ENCODE peak calls at places on chromosomes 16 and 17, in seven cellular contexts. One of them, this sample, is unnamed.
A peak's percentile ranks its signal among the peaks of the same experiment; 100 is the strongest.

GRCh38 chr16:576823-577201 is 7.0 kb downstream of the PIGQ start:
- DNase-seq in naive thymus-derived CD4-positive, alpha-beta T cell: no peak
- DNase-seq in AG04450: no peak
- DNase-seq in GM23338: peak; percentile 80
- DNase-seq in esophagus squamous epithelium: no peak
- DNase-seq in colonic mucosa: no peak
- DNase-seq in heart left ventricle: no peak
- DNase-seq in this sample: no peak

GRCh38 chr17:57632294-57632693 is 112.8 kb downstream of the CCDC182 start:
- DNase-seq in esophagus squamous epithelium: no peak
- DNase-seq in colonic mucosa: no peak
- DNase-seq in GM23338: no peak
- DNase-seq in AG04450: no peak
- DNase-seq in naive thymus-derived CD4-positive, alpha-beta T cell: no peak
- DNase-seq in heart left ventricle: no peak
- DNase-seq in this sample: no peak

GRCh38 chr16:89828870-89829629 is 775 bp downstream of the SPIRE2 start:
- DNase-seq in AG04450: no peak
- DNase-seq in naive thymus-derived CD4-positive, alpha-beta T cell: no peak
- DNase-seq in esophagus squamous epithelium: no peak
- DNase-seq in GM23338: peak; percentile 64
- DNase-seq in colonic mucosa: peak; percentile 55
- DNase-seq in heart left ventricle: no peak
- DNase-seq in this sample: no peak

GRCh38 chr16:20846030-20846429 is 39.7 kb downstream of the REXO5 start:
- DNase-seq in colonic mucosa: no peak
- DNase-seq in esophagus squamous epithelium: no peak
- DNase-seq in GM23338: no peak
- DNase-seq in AG04450: no peak
- DNase-seq in naive thymus-derived CD4-positive, alpha-beta T cell: no peak
- DNase-seq in heart left ventricle: peak; percentile 18
- DNase-seq in this sample: no peak

GRCh38 chr16:89523680-89524344 is 15.6 kb downstream of the SPG7 start:
- DNase-seq in naive thymus-derived CD4-positive, alpha-beta T cell: no peak
- DNase-seq in esophagus squamous epithelium: no peak
- DNase-seq in colonic mucosa: no peak
- DNase-seq in AG04450: no peak
- DNase-seq in GM23338: no peak
- DNase-seq in heart left ventricle: peak; percentile 33
- DNase-seq in this sample: no peak

GRCh38 chr17:63474174-63474913 is 2.5 kb upstream of the ACE start:
- DNase-seq in AG04450: no peak
- DNase-seq in heart left ventricle: peak; percentile 76
- DNase-seq in GM23338: no peak
- DNase-seq in colonic mucosa: peak; percentile 34
- DNase-seq in esophagus squamous epithelium: no peak
- DNase-seq in naive thymus-derived CD4-positive, alpha-beta T cell: no peak
- DNase-seq in this sample: no peak

GRCh38 chr16:87496101-87496801 is 3.4 kb upstream of the ZCCHC14 start:
- DNase-seq in colonic mucosa: no peak
- DNase-seq in GM23338: no peak
- DNase-seq in heart left ventricle: no peak
- DNase-seq in naive thymus-derived CD4-positive, alpha-beta T cell: no peak
- DNase-seq in esophagus squamous epithelium: no peak
- DNase-seq in AG04450: no peak
- DNase-seq in this sample: no peak

GRCh38 chr16:85385463-85386331 is 227.4 kb upstream of the GSE1 start:
- DNase-seq in GM23338: no peak
- DNase-seq in heart left ventricle: no peak
- DNase-seq in colonic mucosa: no peak
- DNase-seq in AG04450: no peak
- DNase-seq in esophagus squamous epithelium: no peak
- DNase-seq in naive thymus-derived CD4-positive, alpha-beta T cell: no peak
- DNase-seq in this sample: peak; percentile 16

GRCh38 chr16:24572069-24572468 is 32.7 kb downstream of the RBBP6 start:
- DNase-seq in esophagus squamous epithelium: no peak
- DNase-seq in heart left ventricle: no peak
- DNase-seq in naive thymus-derived CD4-positive, alpha-beta T cell: no peak
- DNase-seq in AG04450: no peak
- DNase-seq in GM23338: no peak
- DNase-seq in colonic mucosa: no peak
- DNase-seq in this sample: no peak

GRCh38 chr16:56923481-56923880 is 8.5 kb upstream of the HERPUD1 start:
- DNase-seq in esophagus squamous epithelium: no peak
- DNase-seq in GM23338: no peak
- DNase-seq in naive thymus-derived CD4-positive, alpha-beta T cell: no peak
- DNase-seq in colonic mucosa: no peak
- DNase-seq in AG04450: no peak
- DNase-seq in heart left ventricle: no peak
- DNase-seq in this sample: peak; percentile 17

GRCh38 chr16:85004587-85005205 is 6.6 kb downstream of the ZDHHC7 start:
- DNase-seq in GM23338: no peak
- DNase-seq in naive thymus-derived CD4-positive, alpha-beta T cell: no peak
- DNase-seq in colonic mucosa: no peak
- DNase-seq in esophagus squamous epithelium: no peak
- DNase-seq in heart left ventricle: no peak
- DNase-seq in AG04450: peak; percentile 88
- DNase-seq in this sample: no peak

GRCh38 chr17:67680445-67681224 is 37.1 kb upstream of the NOL11 start:
- DNase-seq in AG04450: no peak
- DNase-seq in colonic mucosa: no peak
- DNase-seq in heart left ventricle: no peak
- DNase-seq in naive thymus-derived CD4-positive, alpha-beta T cell: no peak
- DNase-seq in GM23338: no peak
- DNase-seq in esophagus squamous epithelium: no peak
- DNase-seq in this sample: no peak

GRCh38 chr17:69828087-69828486 is 246.9 kb upstream of the KCNJ16 start:
- DNase-seq in naive thymus-derived CD4-positive, alpha-beta T cell: no peak
- DNase-seq in colonic mucosa: no peak
- DNase-seq in esophagus squamous epithelium: no peak
- DNase-seq in GM23338: no peak
- DNase-seq in heart left ventricle: peak; percentile 62
- DNase-seq in AG04450: no peak
- DNase-seq in this sample: peak; percentile 39

GRCh38 chr16:84905965-84906460 is 86.2 kb downstream of the CRISPLD2 start:
- DNase-seq in colonic mucosa: no peak
- DNase-seq in heart left ventricle: no peak
- DNase-seq in GM23338: no peak
- DNase-seq in AG04450: no peak
- DNase-seq in naive thymus-derived CD4-positive, alpha-beta T cell: no peak
- DNase-seq in esophagus squamous epithelium: no peak
- DNase-seq in this sample: no peak

GRCh38 chr17:50261051-50261915 is 13.0 kb upstream of the TMEM92 start:
- DNase-seq in colonic mucosa: no peak
- DNase-seq in GM23338: no peak
- DNase-seq in AG04450: no peak
- DNase-seq in esophagus squamous epithelium: no peak
- DNase-seq in naive thymus-derived CD4-positive, alpha-beta T cell: no peak
- DNase-seq in heart left ventricle: no peak
- DNase-seq in this sample: peak; percentile 59

GRCh38 chr16:28307936-28308335 is 15.6 kb downstream of the SBK1 start:
- DNase-seq in GM23338: no peak
- DNase-seq in heart left ventricle: no peak
- DNase-seq in colonic mucosa: no peak
- DNase-seq in naive thymus-derived CD4-positive, alpha-beta T cell: no peak
- DNase-seq in AG04450: no peak
- DNase-seq in esophagus squamous epithelium: no peak
- DNase-seq in this sample: no peak

GRCh38 chr16:27318399-27319256 is 4.9 kb downstream of the IL4R start:
- DNase-seq in esophagus squamous epithelium: no peak
- DNase-seq in colonic mucosa: peak; percentile 47
- DNase-seq in AG04450: no peak
- DNase-seq in heart left ventricle: peak; percentile 56
- DNase-seq in GM23338: no peak
- DNase-seq in naive thymus-derived CD4-positive, alpha-beta T cell: peak; percentile 52
- DNase-seq in this sample: peak; percentile 63

GRCh38 chr17:47224971-47225370 is 15.8 kb downstream of the MYL4 start:
- DNase-seq in GM23338: no peak
- DNase-seq in esophagus squamous epithelium: no peak
- DNase-seq in heart left ventricle: no peak
- DNase-seq in AG04450: no peak
- DNase-seq in naive thymus-derived CD4-positive, alpha-beta T cell: no peak
- DNase-seq in colonic mucosa: no peak
- DNase-seq in this sample: no peak

GRCh38 chr17:41547921-41548843 is 20.1 kb upstream of the KRT19 start:
- DNase-seq in heart left ventricle: peak; percentile 19
- DNase-seq in esophagus squamous epithelium: no peak
- DNase-seq in colonic mucosa: peak; percentile 75
- DNase-seq in AG04450: peak; percentile 89
- DNase-seq in GM23338: no peak
- DNase-seq in naive thymus-derived CD4-positive, alpha-beta T cell: no peak
- DNase-seq in this sample: peak; percentile 94

GRCh38 chr17:10126554-10127493 is 71.6 kb downstream of the GAS7 start:
- DNase-seq in esophagus squamous epithelium: no peak
- DNase-seq in naive thymus-derived CD4-positive, alpha-beta T cell: no peak
- DNase-seq in AG04450: no peak
- DNase-seq in GM23338: peak; percentile 23
- DNase-seq in colonic mucosa: no peak
- DNase-seq in heart left ventricle: no peak
- DNase-seq in this sample: peak; percentile 60

GRCh38 chr16:57709663-57710062 is 15.1 kb downstream of the DRC7 start:
- DNase-seq in naive thymus-derived CD4-positive, alpha-beta T cell: no peak
- DNase-seq in heart left ventricle: no peak
- DNase-seq in GM23338: no peak
- DNase-seq in AG04450: no peak
- DNase-seq in colonic mucosa: no peak
- DNase-seq in esophagus squamous epithelium: no peak
- DNase-seq in this sample: no peak

GRCh38 chr17:48564200-48565023 is 13.7 kb downstream of the HOXB4 start:
- DNase-seq in heart left ventricle: no peak
- DNase-seq in colonic mucosa: no peak
- DNase-seq in GM23338: no peak
- DNase-seq in esophagus squamous epithelium: no peak
- DNase-seq in naive thymus-derived CD4-positive, alpha-beta T cell: no peak
- DNase-seq in AG04450: no peak
- DNase-seq in this sample: no peak
- H3K27me3 ChIP-seq in heart left ventricle: peaks cover 64% of the 10 kb centered on the region
- H3K27me3 ChIP-seq in colonic mucosa: no peaks in the 10 kb centered on the region
- H3K27me3 ChIP-seq in GM23338: peaks cover 100% of the 10 kb centered on the region
- H3K27me3 ChIP-seq in esophagus squamous epithelium: no peaks in the 10 kb centered on the region
- H3K27me3 ChIP-seq in naive thymus-derived CD4-positive, alpha-beta T cell: peaks cover 4% of the 10 kb centered on the region
- H3K27me3 ChIP-seq in AG04450: no peaks in the 10 kb centered on the region
- H3K27me3 ChIP-seq in this sample: no peaks in the 10 kb centered on the region

GRCh38 chr17:27550974-27551505 is 79.9 kb upstream of the LGALS9 start:
- DNase-seq in heart left ventricle: no peak
- DNase-seq in AG04450: no peak
- DNase-seq in GM23338: no peak
- DNase-seq in colonic mucosa: no peak
- DNase-seq in naive thymus-derived CD4-positive, alpha-beta T cell: no peak
- DNase-seq in esophagus squamous epithelium: no peak
- DNase-seq in this sample: no peak
- H3K4me3 ChIP-seq in heart left ventricle: no peak overlapping the region
- H3K4me3 ChIP-seq in AG04450: no peak overlapping the region
- H3K4me3 ChIP-seq in GM23338: no peak overlapping the region
- H3K4me3 ChIP-seq in colonic mucosa: no peak overlapping the region
- H3K4me3 ChIP-seq in naive thymus-derived CD4-positive, alpha-beta T cell: no peak overlapping the region
- H3K4me3 ChIP-seq in esophagus squamous epithelium: no peak overlapping the region
- H3K4me3 ChIP-seq in this sample: no peak overlapping the region

DNA sequence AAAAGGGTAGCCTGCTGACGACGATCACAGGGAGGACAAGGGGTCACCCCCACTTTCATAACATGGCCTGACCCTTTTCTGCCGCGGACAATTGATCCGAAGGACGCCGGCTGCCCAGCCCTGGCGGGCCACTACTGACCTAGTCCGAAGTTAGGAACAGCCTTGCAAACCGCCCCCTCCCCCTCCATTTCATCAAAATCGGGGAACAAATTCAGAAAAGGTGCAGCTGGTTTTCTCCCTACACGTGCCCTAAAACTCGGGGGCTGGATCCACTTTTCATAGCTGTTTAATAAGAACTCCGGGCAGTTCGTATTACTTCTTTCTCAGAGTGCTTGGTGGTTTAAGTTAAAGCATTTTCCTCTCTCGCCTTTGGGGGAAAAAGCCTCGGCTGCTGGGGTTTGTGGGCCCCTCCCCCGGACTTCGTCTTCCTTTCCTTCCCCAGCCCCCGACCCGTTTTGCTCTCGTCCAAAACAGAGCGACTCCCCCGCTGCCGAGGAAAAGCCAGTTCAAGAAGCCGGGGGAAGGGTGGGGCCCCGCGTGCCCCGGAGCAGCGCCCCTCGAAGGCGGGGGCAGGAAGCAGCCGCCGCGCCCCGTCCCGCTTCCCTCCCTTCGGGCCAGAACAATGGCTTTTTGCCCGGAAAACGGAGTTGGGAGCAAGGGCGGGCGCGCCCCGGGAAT is 643 bp upstream of the CBX2 start:
- DNase-seq in colonic mucosa: peak; percentile 71
- DNase-seq in GM23338: peak; percentile 87
- DNase-seq in esophagus squamous epithelium: no peak
- DNase-seq in naive thymus-derived CD4-positive, alpha-beta T cell: peak; percentile 34
- DNase-seq in AG04450: no peak
- DNase-seq in heart left ventricle: peak; percentile 82
- DNase-seq in this sample: peak; percentile 45
- H3K27me3 ChIP-seq in colonic mucosa: peaks cover 47% of the 10 kb centered on the region
- H3K27me3 ChIP-seq in GM23338: peaks cover 12% of the 10 kb centered on the region
- H3K27me3 ChIP-seq in esophagus squamous epithelium: peaks cover 4% of the 10 kb centered on the region
- H3K27me3 ChIP-seq in naive thymus-derived CD4-positive, alpha-beta T cell: peaks cover 26% of the 10 kb centered on the region
- H3K27me3 ChIP-seq in AG04450: peaks cover 48% of the 10 kb centered on the region
- H3K27me3 ChIP-seq in heart left ventricle: no peaks in the 10 kb centered on the region
- H3K27me3 ChIP-seq in this sample: peaks cover 6% of the 10 kb centered on the region

DNA sequence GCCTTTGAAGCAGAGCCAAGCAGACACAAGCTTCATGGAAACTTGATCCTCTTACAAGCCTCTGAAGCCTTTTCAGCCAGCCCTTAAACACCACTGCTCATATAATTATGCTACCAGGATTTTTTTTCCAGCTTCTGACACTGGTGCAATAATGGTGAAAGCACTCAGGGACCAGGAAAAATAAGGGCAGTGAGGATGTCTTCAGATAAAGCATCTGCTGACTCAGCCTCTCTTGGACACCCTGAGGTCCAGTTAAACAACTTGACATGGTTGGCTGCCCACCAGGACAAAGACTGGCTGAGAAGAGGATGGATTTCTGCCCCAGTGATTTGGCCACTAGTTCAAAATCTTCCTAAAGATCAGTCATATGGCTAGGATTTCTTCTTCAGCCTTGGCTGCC is 124.2 kb upstream of the N4BP1 start:
- DNase-seq in AG04450: no peak
- DNase-seq in heart left ventricle: no peak
- DNase-seq in naive thymus-derived CD4-positive, alpha-beta T cell: no peak
- DNase-seq in GM23338: no peak
- DNase-seq in esophagus squamous epithelium: no peak
- DNase-seq in colonic mucosa: no peak
- DNase-seq in this sample: no peak
- H3K4me3 ChIP-seq in AG04450: no peak overlapping the region
- H3K4me3 ChIP-seq in heart left ventricle: no peak overlapping the region
- H3K4me3 ChIP-seq in naive thymus-derived CD4-positive, alpha-beta T cell: no peak overlapping the region
- H3K4me3 ChIP-seq in GM23338: no peak overlapping the region
- H3K4me3 ChIP-seq in esophagus squamous epithelium: no peak overlapping the region
- H3K4me3 ChIP-seq in colonic mucosa: no peak overlapping the region
- H3K4me3 ChIP-seq in this sample: no peak overlapping the region

GRCh38 chr17:7712111-7712771 is 5.3 kb upstream of the DNAH2 start:
- DNase-seq in esophagus squamous epithelium: no peak
- DNase-seq in naive thymus-derived CD4-positive, alpha-beta T cell: no peak
- DNase-seq in heart left ventricle: no peak
- DNase-seq in AG04450: no peak
- DNase-seq in GM23338: peak; percentile 60
- DNase-seq in colonic mucosa: no peak
- DNase-seq in this sample: no peak
- H3K27me3 ChIP-seq in esophagus squamous epithelium: no peaks in the 10 kb centered on the region
- H3K27me3 ChIP-seq in naive thymus-derived CD4-positive, alpha-beta T cell: peaks cover 16% of the 10 kb centered on the region
- H3K27me3 ChIP-seq in heart left ventricle: peaks cover 9% of the 10 kb centered on the region
- H3K27me3 ChIP-seq in AG04450: peaks cover 28% of the 10 kb centered on the region
- H3K27me3 ChIP-seq in GM23338: no peaks in the 10 kb centered on the region
- H3K27me3 ChIP-seq in colonic mucosa: peaks cover 10% of the 10 kb centered on the region
- H3K27me3 ChIP-seq in this sample: no peaks in the 10 kb centered on the region